ENCODE peak calls at places on chromosomes 12 and 14, in five cellular contexts. One of them, this sample, is unnamed.

GRCh38 chr12:120844768-120845449 is 59.2 kb downstream of the SPPL3 start:
- DNase-seq in pons: peak
- DNase-seq in left colon: no peak
- DNase-seq in HEK293T: no peak
- DNase-seq in right atrium auricular region: no peak
- DNase-seq in this sample: no peak

GRCh38 chr12:77294016-77294415 is 228.6 kb upstream of the E2F7 start:
- DNase-seq in pons: no peak
- DNase-seq in right atrium auricular region: no peak
- DNase-seq in left colon: no peak
- DNase-seq in HEK293T: no peak
- DNase-seq in this sample: no peak

GRCh38 chr14:56216631-56217379 is 98.6 kb downstream of the PELI2 start:
- DNase-seq in HEK293T: no peak
- DNase-seq in pons: peak
- DNase-seq in right atrium auricular region: no peak
- DNase-seq in left colon: peak
- DNase-seq in this sample: no peak

GRCh38 chr12:28543021-28543890 is 353.0 kb downstream of the CCDC91 start:
- DNase-seq in right atrium auricular region: no peak
- DNase-seq in left colon: no peak
- DNase-seq in HEK293T: no peak
- DNase-seq in pons: no peak
- DNase-seq in this sample: no peak

GRCh38 chr14:58752782-58753181 is 115.0 kb downstream of the DACT1 start:
- DNase-seq in left colon: peak
- DNase-seq in HEK293T: no peak
- DNase-seq in right atrium auricular region: peak
- DNase-seq in pons: peak
- DNase-seq in this sample: peak

GRCh38 chr12:54201001-54201794 is 12.4 kb upstream of the SMUG1 start:
- DNase-seq in right atrium auricular region: no peak
- DNase-seq in left colon: peak
- DNase-seq in HEK293T: peak
- DNase-seq in pons: no peak
- DNase-seq in this sample: peak

GRCh38 chr12:108099085-108099484 is 30.0 kb upstream of the WSCD2 start:
- DNase-seq in right atrium auricular region: no peak
- DNase-seq in HEK293T: no peak
- DNase-seq in left colon: no peak
- DNase-seq in pons: no peak
- DNase-seq in this sample: no peak

GRCh38 chr14:64702493-64703392 is 1.5 kb upstream of the PLEKHG3 start:
- DNase-seq in HEK293T: no peak
- DNase-seq in right atrium auricular region: no peak
- DNase-seq in left colon: peak
- DNase-seq in pons: no peak
- DNase-seq in this sample: no peak

GRCh38 chr14:57559561-57559960 is 65.9 kb upstream of the CCDC198 start:
- DNase-seq in left colon: no peak
- DNase-seq in HEK293T: no peak
- DNase-seq in right atrium auricular region: no peak
- DNase-seq in pons: no peak
- DNase-seq in this sample: no peak

GRCh38 chr12:17016116-17016864 is 410.3 kb upstream of the LMO3 start:
- DNase-seq in left colon: no peak
- DNase-seq in HEK293T: no peak
- DNase-seq in right atrium auricular region: no peak
- DNase-seq in pons: no peak
- DNase-seq in this sample: no peak

GRCh38 chr12:44217146-44217883 is 381.4 kb downstream of the TMEM117 start:
- DNase-seq in right atrium auricular region: no peak
- DNase-seq in pons: no peak
- DNase-seq in HEK293T: no peak
- DNase-seq in left colon: no peak
- DNase-seq in this sample: no peak

GRCh38 chr14:103519837-103520212 is 2.8 kb downstream of the CKB start:
- DNase-seq in pons: no peak
- DNase-seq in right atrium auricular region: no peak
- DNase-seq in left colon: peak
- DNase-seq in HEK293T: no peak
- DNase-seq in this sample: no peak

GRCh38 chr12:1845886-1846285 is 25.5 kb downstream of the LRTM2 start:
- DNase-seq in HEK293T: no peak
- DNase-seq in left colon: no peak
- DNase-seq in pons: no peak
- DNase-seq in right atrium auricular region: no peak
- DNase-seq in this sample: no peak

GRCh38 chr12:68499616-68500015 is 111.1 kb upstream of the RAP1B start:
- DNase-seq in HEK293T: no peak
- DNase-seq in left colon: no peak
- DNase-seq in pons: no peak
- DNase-seq in right atrium auricular region: no peak
- DNase-seq in this sample: no peak

GRCh38 chr12:6262635-6263034 is 47.8 kb upstream of the PLEKHG6 start:
- DNase-seq in pons: no peak
- DNase-seq in HEK293T: no peak
- DNase-seq in left colon: no peak
- DNase-seq in right atrium auricular region: no peak
- DNase-seq in this sample: no peak

GRCh38 chr14:84087986-84088531 is 1441.9 kb upstream of the FLRT2 start:
- DNase-seq in HEK293T: no peak
- DNase-seq in left colon: no peak
- DNase-seq in right atrium auricular region: no peak
- DNase-seq in pons: no peak
- DNase-seq in this sample: no peak

GRCh38 chr12:53378705-53379388 is 1.1 kb upstream of the SP1 start:
- DNase-seq in right atrium auricular region: no peak
- DNase-seq in HEK293T: no peak
- DNase-seq in left colon: no peak
- DNase-seq in pons: no peak
- DNase-seq in this sample: peak

GRCh38 chr12:87779858-87780498 is 249.2 kb downstream of the C12orf50 start:
- DNase-seq in pons: no peak
- DNase-seq in HEK293T: no peak
- DNase-seq in left colon: no peak
- DNase-seq in right atrium auricular region: no peak
- DNase-seq in this sample: peak

GRCh38 chr12:10214131-10214876 is 1.6 kb downstream of the GABARAPL1 start:
- DNase-seq in right atrium auricular region: no peak
- DNase-seq in pons: peak
- DNase-seq in HEK293T: peak
- DNase-seq in left colon: no peak
- DNase-seq in this sample: no peak

GRCh38 chr12:18700254-18700653 is 37.6 kb downstream of the PLCZ1 start:
- DNase-seq in left colon: no peak
- DNase-seq in HEK293T: no peak
- DNase-seq in right atrium auricular region: no peak
- DNase-seq in pons: no peak
- DNase-seq in this sample: no peak

GRCh38 chr14:75452900-75453816 is 25.3 kb downstream of the JDP2 start:
- DNase-seq in left colon: no peak
- DNase-seq in pons: no peak
- DNase-seq in right atrium auricular region: peak
- DNase-seq in HEK293T: no peak
- DNase-seq in this sample: peak

GRCh38 chr14:75204106-75204505 is 27.7 kb upstream of the TMED10 start:
- DNase-seq in pons: no peak
- DNase-seq in HEK293T: no peak
- DNase-seq in left colon: peak
- DNase-seq in right atrium auricular region: no peak
- DNase-seq in this sample: no peak

GRCh38 chr12:122226366-122227222 is 742 bp upstream of the DIABLO start:
- DNase-seq in right atrium auricular region: no peak
- DNase-seq in pons: no peak
- DNase-seq in HEK293T: no peak
- DNase-seq in left colon: no peak
- DNase-seq in this sample: no peak

GRCh38 chr14:23513466-23514008 is 38.0 kb downstream of the ZFHX2 start:
- DNase-seq in HEK293T: no peak
- DNase-seq in left colon: no peak
- DNase-seq in pons: peak
- DNase-seq in right atrium auricular region: no peak
- DNase-seq in this sample: no peak

GRCh38 chr14:66652736-66653135 is 144.8 kb downstream of the GPHN start:
- DNase-seq in left colon: no peak
- DNase-seq in HEK293T: no peak
- DNase-seq in pons: no peak
- DNase-seq in right atrium auricular region: no peak
- DNase-seq in this sample: no peak

GRCh38 chr14:38078393-38078792 is 129.3 kb upstream of the SSTR1 start:
- DNase-seq in left colon: peak
- DNase-seq in pons: no peak
- DNase-seq in HEK293T: no peak
- DNase-seq in right atrium auricular region: no peak
- DNase-seq in this sample: no peak

GRCh38 chr14:69715725-69716482 is 51.0 kb upstream of the SRSF5 start:
- DNase-seq in HEK293T: no peak
- DNase-seq in left colon: peak
- DNase-seq in right atrium auricular region: peak
- DNase-seq in pons: peak
- DNase-seq in this sample: no peak